ENCODE peak calls at places on chromosomes 1 and 21, in five cellular contexts. H is H1, F is K562, W is GM12878, X is HepG2. J is an unnamed sample.

GRCh38 chr21:33901421-33902288 is 13.9 kb downstream of the ATP5PO start:
- DNase-seq in F (no peak), X (peak; percentile 20), W (no peak), H (peak; percentile 39), J (peak; percentile 86)

GRCh38 chr21:42578761-42579415 is 65.2 kb downstream of the SLC37A1 start:
- DNase-seq in X (no peak), F (no peak), W (no peak), H (no peak), J (no peak)

GRCh38 chr1:151838491-151839412 is 868 bp downstream of the C2CD4D start:
- DNase-seq in X (no peak), F (no peak), W (no peak), H (no peak), J (peak; percentile 76)

GRCh38 chr1:156490401-156491032 is 10.1 kb downstream of the MEF2D start:
- DNase-seq in W (no peak), F (peak; percentile 52), H (no peak), X (no peak), J (peak; percentile 77)

GRCh38 chr1:92960395-92961130 is 699 bp downstream of the DIPK1A start:
- DNase-seq in W (peak; percentile 72), H (no peak), F (peak; percentile 54), X (peak; percentile 81), J (peak; percentile 69)

GRCh38 chr1:100250264-100250663 is 630 bp upstream of the DBT start:
- DNase-seq in H (no peak), W (no peak), F (no peak), X (no peak), J (no peak)

GRCh38 chr1:11238311-11238710 is 24.0 kb downstream of the MTOR start:
- DNase-seq in X (no peak), F (no peak), H (no peak), W (no peak), J (no peak)

GRCh38 chr1:93625582-93626327 is 55.9 kb downstream of the BCAR3 start:
- DNase-seq in F (no peak), H (no peak), W (no peak), X (no peak), J (no peak)

GRCh38 chr1:7366286-7366954 is 404.7 kb upstream of the VAMP3 start:
- DNase-seq in H (no peak), W (no peak), X (no peak), F (no peak), J (no peak)

GRCh38 chr1:56456426-56457101 is 122.8 kb downstream of the PLPP3 start:
- DNase-seq in X (peak; percentile 67), F (no peak), W (no peak), H (no peak), J (no peak)

GRCh38 chr1:24117722-24118409 is 5.9 kb upstream of the MYOM3 start:
- DNase-seq in H (no peak), F (no peak), X (peak; percentile 54), W (no peak), J (no peak)

GRCh38 chr21:39185157-39185556 is 1.9 kb upstream of the PSMG1 start:
- DNase-seq in F (no peak), X (no peak), W (no peak), H (no peak), J (no peak)

GRCh38 chr1:97108200-97108599 is 386.6 kb downstream of the PTBP2 start:
- DNase-seq in H (no peak), X (no peak), W (no peak), F (no peak), J (no peak)

GRCh38 chr1:214658785-214659184 is 55.8 kb downstream of the CENPF start:
- DNase-seq in X (peak; percentile 39), F (peak; percentile 33), H (no peak), W (no peak), J (peak; percentile 14)

GRCh38 chr1:113141650-113142473 is 68.9 kb downstream of the LRIG2 start:
- DNase-seq in W (no peak), F (peak; percentile 89), X (no peak), H (no peak), J (no peak)

GRCh38 chr1:50308883-50309282 is 114.4 kb downstream of the DMRTA2 start:
- DNase-seq in H (peak; percentile 31), W (no peak), F (peak; percentile 67), X (peak; percentile 26), J (peak; percentile 88)

GRCh38 chr1:203425668-203425999 is 50.0 kb upstream of the PRELP start:
- DNase-seq in W (no peak), X (no peak), F (no peak), H (no peak), J (no peak)

GRCh38 chr1:81592263-81592662 is 208.5 kb upstream of the ADGRL2 start:
- DNase-seq in F (no peak), H (no peak), X (no peak), W (no peak), J (no peak)

GRCh38 chr1:108862017-108862610 is 5.2 kb upstream of the AKNAD1 start:
- DNase-seq in W (no peak), H (no peak), X (no peak), F (no peak), J (no peak)

GRCh38 chr1:153880962-153881361 is 41.8 kb downstream of the GATAD2B start:
- DNase-seq in H (no peak), F (no peak), W (no peak), X (peak; percentile 52), J (no peak)

GRCh38 chr1:167644551-167644950 is 14.5 kb downstream of the RCSD1 start:
- DNase-seq in H (no peak), W (no peak), F (no peak), X (no peak), J (no peak)

GRCh38 chr1:231934797-231935196 is 308.2 kb downstream of the DISC1 start:
- DNase-seq in F (no peak), X (peak; percentile 87), H (no peak), W (no peak), J (no peak)

GRCh38 chr1:149942885-149943284 is 6.2 kb upstream of the MTMR11 start:
- DNase-seq in H (no peak), F (no peak), X (no peak), W (no peak), J (no peak)

GRCh38 chr1:205542367-205542766 is 37.9 kb downstream of the CDK18 start:
- DNase-seq in F (no peak), X (no peak), H (no peak), W (no peak), J (no peak)

GRCh38 chr1:46133181-46133658 is 791 bp upstream of the PIK3R3 start:
- DNase-seq in H (no peak), X (no peak), F (peak; percentile 82), W (no peak), J (no peak)

DNA sequence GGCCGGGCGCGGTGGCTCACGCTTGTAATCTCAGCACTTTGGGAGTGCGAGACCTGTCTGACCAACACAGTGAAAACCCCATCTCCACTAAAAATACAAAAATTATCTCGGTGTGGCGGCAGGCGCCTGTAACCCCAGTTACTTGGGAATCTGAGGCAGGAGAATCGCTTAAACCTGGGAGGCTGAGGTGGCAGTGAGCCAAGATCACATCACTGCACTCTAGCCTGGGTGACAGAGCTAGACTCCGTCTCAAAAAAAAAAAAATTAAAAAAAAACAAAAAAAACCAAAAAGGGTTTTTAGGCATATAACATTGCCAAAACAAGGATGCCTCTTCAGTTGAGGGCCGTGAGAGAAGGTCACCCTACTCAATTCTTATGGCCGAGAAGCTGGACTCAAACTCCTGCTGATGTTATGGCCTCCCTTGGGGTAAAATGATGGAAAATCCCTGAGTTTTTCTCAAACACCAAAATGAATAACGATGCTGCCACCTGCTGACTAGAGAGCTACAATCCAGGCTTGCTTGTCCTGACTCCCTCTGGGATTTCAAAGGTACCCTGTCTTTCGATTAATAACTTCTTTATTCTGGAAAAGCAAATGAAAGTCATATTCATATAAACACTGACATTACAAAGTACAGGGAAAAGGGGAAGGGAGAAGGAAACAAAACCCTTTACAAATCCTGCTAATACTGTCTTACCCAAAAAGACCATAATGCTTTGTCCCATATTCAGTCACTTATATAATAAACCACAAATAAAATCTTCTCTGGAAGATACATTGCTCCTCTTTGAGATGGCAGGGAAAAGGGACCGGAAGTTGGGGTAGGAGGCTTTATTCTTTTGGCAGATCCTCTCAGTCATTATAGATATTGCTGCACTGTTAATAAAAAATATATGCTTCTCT is 10.7 kb downstream of the RAB42 start:
- DNase-seq in W (no peak), F (peak; percentile 67), H (no peak), X (peak; percentile 81), J (peak; percentile 90)
- H3K4me2 ChIP-seq in W (no peak overlapping the region), F (no peak overlapping the region), H (no peak overlapping the region), X (no peak overlapping the region), J (no peak overlapping the region)

GRCh38 chr1:201498621-201499020 is 8.3 kb downstream of the CSRP1 start:
- DNase-seq in X (no peak), H (no peak), F (no peak), W (no peak), J (no peak)

GRCh38 chr1:201496296-201496690 is 10.6 kb downstream of the CSRP1 start:
- DNase-seq in W (no peak), X (no peak), H (no peak), F (no peak), J (no peak)

GRCh38 chr1:201493757-201494617 is 12.9 kb downstream of the CSRP1 start:
- DNase-seq in F (no peak), H (no peak), W (no peak), X (no peak), J (no peak)

GRCh38 chr1:201497935-201498509 is 8.9 kb downstream of the CSRP1 start:
- DNase-seq in H (no peak), X (no peak), W (no peak), F (no peak), J (no peak)

GRCh38 chr1:201495447-201496295 is 11.3 kb downstream of the CSRP1 start:
- DNase-seq in H (no peak), W (no peak), F (no peak), X (peak; percentile 84), J (no peak)
- TF ChIP-seq CREB1 in H (no peak), W (no peak), F (no peak), X (no peak), J (no peak)

DNA sequence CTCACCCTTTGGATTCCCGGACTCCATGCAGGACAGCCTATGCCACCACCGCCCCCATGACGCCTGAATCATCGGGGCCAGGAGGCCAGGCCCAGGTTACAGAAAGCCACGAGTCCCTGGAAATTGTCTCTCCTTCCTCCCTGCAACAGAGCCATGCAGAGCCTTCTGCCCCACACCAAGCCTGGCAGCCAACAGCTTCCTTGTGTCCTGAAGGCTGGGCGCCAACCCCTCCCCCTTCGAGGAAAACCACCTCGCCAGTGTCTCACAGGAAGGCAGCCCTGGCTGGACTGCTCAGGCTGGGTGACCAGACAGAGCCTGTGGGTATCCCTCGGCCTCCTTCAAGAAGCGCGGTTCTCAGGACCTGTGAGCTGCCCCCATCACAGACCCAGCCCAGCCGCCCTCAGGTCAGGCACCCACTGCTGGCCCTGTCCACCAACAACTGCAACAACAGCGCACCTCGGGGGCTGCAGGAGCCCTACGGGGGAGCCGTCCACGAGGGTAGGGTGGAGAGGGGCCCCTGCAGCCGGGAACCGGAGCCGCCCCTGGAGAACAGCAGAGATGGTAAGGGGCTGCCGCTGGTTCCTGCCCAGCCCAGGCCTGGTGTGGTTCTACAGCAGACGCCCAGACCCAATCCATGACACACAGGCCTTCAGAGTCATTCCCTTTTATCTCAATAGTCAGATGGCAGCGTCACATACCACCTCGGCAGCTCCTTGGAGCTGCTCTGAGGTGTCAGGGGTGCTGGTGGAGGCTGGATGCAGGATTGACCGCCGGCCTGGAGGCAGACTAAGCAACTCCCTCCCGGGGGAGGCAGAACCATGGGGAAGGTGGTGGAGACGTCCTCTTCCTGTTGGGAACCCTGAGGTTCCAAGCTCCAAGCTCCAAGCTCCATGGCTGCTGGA is 23.7 kb downstream of the KIAA1614 start:
- DNase-seq in H (no peak), F (no peak), W (no peak), X (no peak), J (no peak)
- H3K4me2 ChIP-seq in H (no peak overlapping the region), F (no peak overlapping the region), W (no peak overlapping the region), X (peak overlapping the region; percentile 65), J (no peak overlapping the region)

GRCh38 chr1:247118946-247119446 is 14.8 kb upstream of the ZNF669 start:
- DNase-seq in X (peak; percentile 79), W (no peak), F (peak; percentile 52), H (peak; percentile 93), J (peak; percentile 97)
- TF ChIP-seq CREB1 in X (no peak), W (no peak), F (no peak), H (no peak), J (no peak)

GRCh38 chr1:234535208-234535607 is 56.2 kb upstream of the TARBP1 start:
- DNase-seq in H (no peak), W (no peak), F (no peak), X (no peak), J (no peak)
- H3K4me2 ChIP-seq in H (no peak overlapping the region), W (no peak overlapping the region), F (no peak overlapping the region), X (no peak overlapping the region), J (no peak overlapping the region)